ENCODE peak calls at places on chromosomes 12 and 14, in seven cellular contexts. X is Panc1, C is left lung, Y is testis, K is OCI-LY7, B is transverse colon, I is A549. S is an unnamed sample.

GRCh38 chr14:52369305-52369781 is 55.2 kb downstream of the PTGER2 start:
- DNase-seq in K (no peak), B (no peak), X (no peak), C (no peak), I (no peak), Y (no peak), S (no peak)

GRCh38 chr14:42214981-42215491 is 608.4 kb downstream of the LRFN5 start:
- DNase-seq in K (no peak), C (no peak), X (peak; percentile 89), I (peak; percentile 14), Y (no peak), B (no peak), S (no peak)

GRCh38 chr12:124755801-124756148 is 107.9 kb downstream of the SCARB1 start:
- DNase-seq in I (no peak), X (no peak), Y (no peak), C (no peak), B (no peak), K (no peak), S (no peak)

GRCh38 chr14:99164712-99165111 is 107.3 kb downstream of the BCL11B start:
- DNase-seq in B (no peak), C (no peak), X (no peak), Y (no peak), K (no peak), I (no peak), S (no peak)

GRCh38 chr14:92539875-92540274 is 26.3 kb downstream of the RIN3 start:
- DNase-seq in K (peak; percentile 41), Y (no peak), X (no peak), C (peak; percentile 35), I (no peak), B (no peak), S (peak; percentile 47)

GRCh38 chr12:130477701-130478100 is 140.0 kb downstream of the PIWIL1 start:
- DNase-seq in K (no peak), Y (no peak), X (no peak), B (no peak), C (no peak), I (no peak), S (no peak)

GRCh38 chr12:42969357-42969756 is 379.8 kb upstream of the PRICKLE1 start:
- DNase-seq in Y (no peak), K (no peak), C (no peak), I (peak; percentile 56), B (no peak), X (no peak), S (no peak)

GRCh38 chr12:27163048-27163715 is 80.8 kb upstream of the C12orf71 start:
- DNase-seq in C (no peak), I (no peak), X (peak; percentile 95), K (no peak), B (no peak), Y (no peak), S (no peak)

GRCh38 chr12:116508145-116509121 is 50.7 kb upstream of the MAP1LC3B2 start:
- DNase-seq in I (peak; percentile 53), Y (peak; percentile 51), K (no peak), C (peak; percentile 38), B (peak; percentile 39), X (no peak), S (peak; percentile 50)

GRCh38 chr12:113072136-113072535 is 15.6 kb downstream of the DTX1 start:
- DNase-seq in C (no peak), X (no peak), B (no peak), K (no peak), I (no peak), Y (peak; percentile 30), S (no peak)

GRCh38 chr12:89345830-89346740 is 6.2 kb downstream of the DUSP6 start:
- DNase-seq in I (no peak), K (peak; percentile 94), C (peak; percentile 73), B (peak; percentile 60), Y (peak; percentile 39), X (no peak), S (peak; percentile 71)

GRCh38 chr14:76836029-76836630 is 9.9 kb downstream of the LRRC74A start:
- DNase-seq in B (no peak), K (no peak), I (peak; percentile 28), Y (peak; percentile 89), X (no peak), C (peak; percentile 67), S (no peak)

GRCh38 chr12:131104464-131105350 is 151.0 kb downstream of the ADGRD1 start:
- DNase-seq in Y (peak; percentile 93), B (peak; percentile 87), I (peak; percentile 82), X (peak; percentile 33), C (peak; percentile 84), K (peak; percentile 70), S (peak; percentile 84)

GRCh38 chr12:93015970-93016751 is 87.1 kb upstream of the EEA1 start:
- DNase-seq in K (no peak), X (no peak), C (no peak), B (peak; percentile 26), Y (no peak), I (no peak), S (peak; percentile 35)

GRCh38 chr12:131929530-131930456 is 717 bp downstream of the PUS1 start:
- DNase-seq in B (peak; percentile 42), Y (peak; percentile 53), I (peak; percentile 41), X (no peak), K (peak; percentile 84), C (no peak), S (peak; percentile 42)

GRCh38 chr14:68245146-68246073 is 425.8 kb downstream of the RAD51B start:
- DNase-seq in K (no peak), C (no peak), I (no peak), X (no peak), Y (peak; percentile 62), B (no peak), S (no peak)

GRCh38 chr12:123488539-123489230 is 30.7 kb downstream of the SNRNP35 start:
- DNase-seq in X (no peak), K (no peak), C (no peak), Y (no peak), B (no peak), I (no peak), S (no peak)

GRCh38 chr14:94388896-94389469 is 581 bp upstream of the SERPINA1 start:
- DNase-seq in X (no peak), K (no peak), Y (no peak), I (no peak), C (no peak), B (no peak), S (no peak)

GRCh38 chr14:72747652-72748051 is 146.2 kb downstream of the DPF3 start:
- DNase-seq in Y (no peak), C (no peak), I (no peak), X (no peak), K (no peak), B (no peak), S (no peak)

GRCh38 chr14:89255852-89256251 is 161.2 kb downstream of the FOXN3 start:
- DNase-seq in X (no peak), C (no peak), K (no peak), B (no peak), I (no peak), Y (no peak), S (no peak)

GRCh38 chr12:41089438-41089837 is 98.7 kb upstream of the PDZRN4 start:
- DNase-seq in K (no peak), Y (no peak), B (no peak), C (no peak), X (no peak), I (no peak), S (no peak)

GRCh38 chr12:53172352-53172751 is 8.2 kb upstream of the ZNF740 start:
- DNase-seq in B (no peak), C (no peak), I (no peak), K (no peak), Y (no peak), X (no peak), S (no peak)

DNA sequence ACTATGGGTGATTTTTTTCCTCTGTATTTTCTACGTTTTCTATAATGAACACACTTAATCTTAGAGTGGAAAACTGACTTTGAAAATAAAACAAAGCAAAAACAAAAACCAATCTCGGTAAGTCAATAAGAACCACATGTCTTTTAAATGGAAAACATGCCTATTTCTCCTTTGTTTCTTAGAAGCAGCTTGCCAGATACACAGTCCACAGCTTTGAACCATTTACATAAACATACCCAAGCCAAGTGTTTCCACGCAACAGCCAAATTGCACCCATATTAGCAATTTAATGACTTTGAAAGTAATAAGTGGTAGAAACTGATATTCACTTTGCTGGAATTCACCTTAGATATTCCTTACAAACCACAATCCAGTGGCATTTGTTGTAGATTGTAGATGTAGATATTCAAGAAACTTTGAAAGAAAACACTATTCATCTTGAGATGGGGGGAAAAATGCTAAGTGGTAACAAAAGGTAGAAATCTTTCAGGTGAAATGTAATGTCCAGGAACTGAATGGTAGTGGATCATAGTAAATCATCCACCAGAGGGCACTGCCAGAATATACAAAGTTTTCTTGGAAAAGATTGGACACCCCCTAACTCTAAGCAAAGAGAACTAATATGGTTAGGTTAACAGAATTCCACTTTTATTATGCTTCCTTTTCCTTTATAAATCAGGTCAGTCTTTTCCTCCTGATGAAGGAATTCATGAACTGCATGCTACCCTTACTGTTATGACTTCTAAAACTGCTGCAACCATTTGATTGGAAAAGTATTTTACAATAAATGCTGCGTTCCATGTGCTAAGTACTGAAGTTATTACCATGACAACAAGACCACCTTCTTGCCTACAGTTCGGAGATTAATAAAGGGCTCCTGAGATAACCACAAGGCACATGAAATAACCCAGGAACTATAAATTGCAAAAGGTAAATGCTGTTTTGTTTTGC is 69.8 kb downstream of the RERG start:
- DNase-seq in C (no peak), Y (peak; percentile 31), B (no peak), I (peak; percentile 32), K (peak; percentile 21), X (no peak), S (no peak)
- H3K4me1 ChIP-seq in C (no peaks in the 10 kb centered on the region), Y (peaks cover 25% of the 10 kb centered on the region), B (peaks cover 21% of the 10 kb centered on the region), I (peaks cover 21% of the 10 kb centered on the region), K (no peaks in the 10 kb centered on the region), X (no peaks in the 10 kb centered on the region), S (no peaks in the 10 kb centered on the region)

GRCh38 chr14:104773505-104774452 is 20.8 kb downstream of the SIVA1 start:
- DNase-seq in X (no peak), I (no peak), B (no peak), Y (no peak), C (no peak), K (no peak), S (no peak)
- TF ChIP-seq CTCF in X (peak; percentile 29), I (no peak), B (no peak), Y (no peak), C (no peak), K (no peak), S (no peak)

DNA sequence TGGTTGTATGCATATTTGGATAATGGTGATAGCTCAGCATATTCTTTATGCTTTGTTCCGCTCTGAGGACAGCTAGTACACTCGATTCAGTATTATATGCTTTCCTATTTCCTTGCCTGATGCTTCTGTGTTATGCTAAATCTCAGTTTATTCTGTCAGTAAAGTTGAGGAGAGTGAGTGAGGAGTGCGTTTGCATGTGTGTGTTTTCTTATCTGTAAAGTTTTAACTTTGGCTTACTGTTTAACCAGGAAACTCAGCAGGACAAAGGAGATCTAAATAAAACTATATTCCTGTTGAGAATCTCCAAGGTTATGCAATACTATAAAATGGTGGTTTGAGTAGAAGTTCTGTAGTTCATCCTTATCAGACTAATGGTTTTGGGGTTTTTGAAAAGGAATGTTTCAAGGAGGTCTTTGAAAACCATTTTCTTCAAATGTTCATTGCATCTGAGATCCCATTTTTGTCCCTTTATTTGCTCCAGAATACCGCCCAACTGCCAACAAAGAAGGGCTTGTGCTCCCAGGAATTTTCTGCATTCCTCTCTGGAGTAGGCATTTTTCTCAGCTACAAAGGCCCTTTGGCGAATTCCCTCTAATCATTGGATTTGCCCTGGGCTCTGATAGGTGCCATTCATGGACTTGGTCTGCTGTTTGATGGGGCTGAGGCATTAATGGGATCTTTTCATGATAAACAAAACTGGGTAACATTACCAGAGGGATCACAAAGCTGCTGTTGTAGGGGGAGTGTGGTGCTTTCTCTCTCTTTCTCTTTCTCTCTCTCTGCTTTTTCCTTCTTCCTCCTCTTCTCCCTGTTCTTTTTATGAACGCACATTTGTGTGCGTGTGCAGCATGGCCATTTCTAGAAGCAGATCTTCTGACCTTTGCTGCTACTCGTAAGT is 71.7 kb downstream of the HMGA2 start:
- DNase-seq in C (no peak), Y (no peak), I (peak; percentile 57), K (no peak), X (no peak), B (no peak), S (no peak)
- H3K4me1 ChIP-seq in C (no peaks in the 10 kb centered on the region), Y (peaks cover 8% of the 10 kb centered on the region), I (peaks cover 66% of the 10 kb centered on the region), K (no peaks in the 10 kb centered on the region), X (peaks cover 97% of the 10 kb centered on the region), B (peaks cover 32% of the 10 kb centered on the region), S (peaks cover 36% of the 10 kb centered on the region)

GRCh38 chr12:46401703-46402102 is 29.1 kb upstream of the SLC38A2 start:
- DNase-seq in B (peak; percentile 41), K (no peak), X (no peak), C (no peak), Y (peak; percentile 38), I (no peak), S (peak; percentile 57)
- TF ChIP-seq CTCF in B (peak; percentile 29), K (no peak), X (peak; percentile 18), C (no peak), Y (no peak), I (no peak), S (no peak)

S was measured in mucosa of descending colon.